ENCODE peak calls at places on chromosome 5, in four cellular contexts. D is Peyer's patch, W is heart right ventricle, G is cardiac muscle cell. M is an unnamed sample.

GRCh38 chr5:98769006-98769255 is 4.5 kb upstream of the RGMB start:
- DNase-seq in D (no peak), W (peak; percentile 55), G (no peak), M (peak; percentile 39)

GRCh38 chr5:132369012-132369470 is 469 bp upstream of the SLC22A5 start:
- DNase-seq in D (no peak), W (no peak), G (no peak), M (peak; percentile 46)

GRCh38 chr5:18068851-18069250 is 434.6 kb downstream of the TAF11L14 start:
- DNase-seq in D (no peak), W (no peak), G (no peak), M (no peak)

GRCh38 chr5:143019614-143020515 is 249.7 kb downstream of the ARHGAP26 start:
- DNase-seq in D (no peak), W (no peak), G (no peak), M (no peak)

GRCh38 chr5:176716320-176716719 is 69.0 kb downstream of the TSPAN17 start:
- DNase-seq in D (no peak), W (no peak), G (peak; percentile 81), M (no peak)

GRCh38 chr5:54905942-54906537 is 79.4 kb downstream of the ESM1 start:
- DNase-seq in D (peak; percentile 26), W (peak; percentile 37), G (peak; percentile 86), M (peak; percentile 57)

GRCh38 chr5:150694638-150695037 is 6.2 kb downstream of the RBM22 start:
- DNase-seq in D (no peak), W (no peak), G (peak; percentile 91), M (no peak)

GRCh38 chr5:26847041-26847736 is 191.2 kb downstream of the CDH9 start:
- DNase-seq in D (no peak), W (no peak), G (no peak), M (no peak)

GRCh38 chr5:42005561-42006153 is 80.6 kb downstream of the FBXO4 start:
- DNase-seq in D (no peak), W (no peak), G (peak; percentile 44), M (peak; percentile 5)

GRCh38 chr5:179768326-179769085 is 25.3 kb upstream of the LTC4S start:
- DNase-seq in D (no peak), W (no peak), G (peak; percentile 21), M (no peak)

GRCh38 chr5:106254784-106255183 is 1416.0 kb downstream of the EFNA5 start:
- DNase-seq in D (no peak), W (no peak), G (no peak), M (no peak)

GRCh38 chr5:169805937-169806700 is 169.0 kb downstream of the DOCK2 start:
- DNase-seq in D (no peak), W (no peak), G (no peak), M (no peak)

GRCh38 chr5:72776684-72777083 is 39.8 kb upstream of the TNPO1 start:
- DNase-seq in D (no peak), W (no peak), G (no peak), M (no peak)

GRCh38 chr5:171562822-171563221 is 143.4 kb downstream of the FGF18 start:
- DNase-seq in D (no peak), W (no peak), G (no peak), M (no peak)

GRCh38 chr5:9316041-9316440 is 229.8 kb downstream of the SEMA5A start:
- DNase-seq in D (no peak), W (no peak), G (peak; percentile 6), M (no peak)

GRCh38 chr5:174338204-174339010 is 292.9 kb downstream of the NSG2 start:
- DNase-seq in D (no peak), W (no peak), G (peak; percentile 29), M (no peak)

GRCh38 chr5:53253421-53253871 is 143.9 kb upstream of the MOCS2 start:
- DNase-seq in D (no peak), W (no peak), G (peak; percentile 60), M (peak; percentile 1)

GRCh38 chr5:151155777-151156731 is 1.5 kb downstream of the ANXA6 start:
- DNase-seq in D (peak; percentile 47), W (peak; percentile 32), G (peak; percentile 78), M (no peak)

GRCh38 chr5:5941486-5941885 is 436.9 kb downstream of the MED10 start:
- DNase-seq in D (no peak), W (no peak), G (no peak), M (no peak)

GRCh38 chr5:100840769-100841168 is 62.3 kb downstream of the ST8SIA4 start:
- DNase-seq in D (no peak), W (no peak), G (no peak), M (no peak)

GRCh38 chr5:135251099-135251498 is 147.9 kb downstream of the MACROH2A1 start:
- DNase-seq in D (no peak), W (no peak), G (no peak), M (no peak)

GRCh38 chr5:180644825-180645608 is 4.4 kb downstream of the FLT4 start:
- DNase-seq in D (no peak), W (no peak), G (no peak), M (no peak)

GRCh38 chr5:175847503-175847902 is 23.9 kb upstream of the CPLX2 start:
- DNase-seq in D (no peak), W (no peak), G (peak; percentile 5), M (no peak)

GRCh38 chr5:148730272-148730954 is 76.1 kb upstream of the HTR4 start:
- DNase-seq in D (no peak), W (no peak), G (peak; percentile 39), M (no peak)

GRCh38 chr5:1858436-1858835 is 24.3 kb downstream of the IRX4 start:
- DNase-seq in D (no peak), W (no peak), G (no peak), M (no peak)

GRCh38 chr5:35483797-35484196 is 133.9 kb upstream of the SPEF2 start:
- DNase-seq in D (no peak), W (no peak), G (no peak), M (no peak)

GRCh38 chr5:56307714-56308346 is 74.7 kb upstream of the ANKRD55 start:
- DNase-seq in D (no peak), W (no peak), G (peak; percentile 37), M (no peak)

GRCh38 chr5:74947961-74948613 is 81.9 kb upstream of the FAM169A start:
- DNase-seq in D (no peak), W (no peak), G (no peak), M (no peak)

GRCh38 chr5:124285071-124285470 is 461.4 kb downstream of the ZNF608 start:
- DNase-seq in D (no peak), W (no peak), G (no peak), M (no peak)

GRCh38 chr5:41686767-41687166 is 176.4 kb upstream of the PLCXD3 start:
- DNase-seq in D (no peak), W (no peak), G (no peak), M (no peak)

GRCh38 chr5:173517648-173518047 is 98.8 kb downstream of the BOD1 start:
- DNase-seq in D (no peak), W (no peak), G (no peak), M (no peak)

GRCh38 chr5:136926073-136926472 is 560.7 kb upstream of the TRPC7 start:
- DNase-seq in D (no peak), W (no peak), G (no peak), M (no peak)

GRCh38 chr5:3598725-3599282 is 3.2 kb downstream of the IRX1 start:
- DNase-seq in D (no peak), W (no peak), G (no peak), M (no peak)
- H3K9me3 ChIP-seq in D (no peaks in the 10 kb centered on the region), W (no peaks in the 10 kb centered on the region), G (no peaks in the 10 kb centered on the region), M (no peaks in the 10 kb centered on the region)

GRCh38 chr5:14179446-14179845 is 36.3 kb downstream of the TRIO start:
- DNase-seq in D (no peak), W (no peak), G (no peak), M (no peak)
- H3K4me1 ChIP-seq in D (peaks cover 19% of the 10 kb centered on the region), W (peaks cover 54% of the 10 kb centered on the region), G (peaks cover 36% of the 10 kb centered on the region), M (no peaks in the 10 kb centered on the region)

DNA sequence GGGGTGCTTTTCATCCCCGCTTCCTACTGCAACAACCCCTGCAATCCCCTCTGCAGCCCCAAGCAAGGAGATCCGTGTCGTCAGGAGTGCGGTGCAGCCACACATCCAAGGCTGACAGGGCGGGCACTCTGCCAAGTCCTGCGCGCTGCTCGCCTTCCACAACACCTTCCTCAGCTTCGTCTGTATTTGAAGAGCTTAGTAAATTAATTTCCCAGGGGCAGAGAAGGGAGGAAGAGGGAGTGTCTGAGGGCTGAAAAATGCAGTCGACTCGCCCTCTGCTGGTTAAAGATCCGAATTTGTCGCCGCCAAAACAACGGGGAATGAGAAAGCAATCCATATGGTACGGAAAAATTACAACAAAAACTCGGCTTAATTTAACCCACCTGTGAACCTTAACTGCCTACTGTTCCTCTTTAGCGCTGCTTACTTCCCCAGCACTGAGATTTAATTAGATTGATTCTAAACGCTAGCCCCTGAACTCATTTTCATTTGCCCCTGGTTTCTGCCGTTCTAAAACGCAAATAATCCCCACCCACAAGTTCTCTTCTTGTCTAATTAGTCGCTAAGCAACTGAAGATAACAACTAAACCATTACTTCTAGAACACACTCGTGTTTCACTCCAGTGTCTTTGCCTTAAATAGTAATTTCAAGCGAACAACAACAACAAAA is 10.9 kb upstream of the PCDHB1 start:
- DNase-seq in D (no peak), W (peak; percentile 18), G (peak; percentile 14), M (no peak)
- H3K4me3 ChIP-seq in D (no peak overlapping the region), W (peak overlapping the region; percentile 36), G (peak overlapping the region; percentile 64), M (no peak overlapping the region)

GRCh38 chr5:141392429-141393198 is at the start of gene PCDHGA8:
- DNase-seq in D (no peak), W (no peak), G (no peak), M (no peak)
- H3K9me3 ChIP-seq in D (peaks cover 62% of the 10 kb centered on the region), W (peaks cover 93% of the 10 kb centered on the region), G (peaks cover 7% of the 10 kb centered on the region), M (no peaks in the 10 kb centered on the region)

DNA sequence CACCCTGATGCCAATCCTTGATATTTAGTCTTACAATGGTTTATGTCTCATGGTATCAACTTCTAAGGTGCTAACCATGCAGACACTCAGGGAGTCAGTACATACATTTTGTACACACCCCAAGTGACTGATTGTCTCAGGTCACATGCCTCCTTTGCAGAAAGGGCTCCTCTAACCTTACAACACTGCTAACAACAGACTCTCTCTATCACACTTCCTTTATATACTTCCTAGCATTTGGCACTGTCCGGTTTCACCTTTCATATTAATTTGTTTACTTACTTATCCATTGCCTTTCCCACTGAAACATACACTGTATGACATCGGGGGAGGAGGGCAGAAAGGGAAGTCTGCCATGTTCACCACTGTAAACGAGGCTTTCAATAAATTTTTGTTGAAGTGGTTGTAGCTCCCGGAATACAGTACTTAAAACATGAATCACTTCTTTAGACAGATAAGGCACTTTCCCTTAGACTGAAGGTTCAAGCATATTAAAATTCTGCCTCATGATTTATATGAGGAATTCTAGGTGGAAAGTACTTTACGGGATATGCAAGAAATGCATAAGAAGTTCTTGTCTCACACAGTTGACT is 20.6 kb downstream of the EMB start:
- DNase-seq in D (no peak), W (no peak), G (no peak), M (no peak)
- H3K4me1 ChIP-seq in D (no peaks in the 10 kb centered on the region), W (no peaks in the 10 kb centered on the region), G (no peaks in the 10 kb centered on the region), M (peaks cover 64% of the 10 kb centered on the region)

GRCh38 chr5:91219141-91219802 is 163.8 kb downstream of the ARRDC3 start:
- DNase-seq in D (no peak), W (no peak), G (peak; percentile 94), M (no peak)
- H3K4me3 ChIP-seq in D (no peak overlapping the region), W (no peak overlapping the region), G (no peak overlapping the region), M (no peak overlapping the region)

GRCh38 chr5:141362719-141363118 is 1.2 kb upstream of the PCDHGA5 start:
- DNase-seq in D (no peak), W (no peak), G (no peak), M (no peak)
- H3K9me3 ChIP-seq in D (peaks cover 83% of the 10 kb centered on the region), W (peaks cover 99% of the 10 kb centered on the region), G (peaks cover 3% of the 10 kb centered on the region), M (no peaks in the 10 kb centered on the region)